ENCODE peak calls at places on chromosomes 3 and 15, in seven cellular contexts. C, Y, J, N, Q, H and S are unnamed samples.

GRCh38 chr3:114586119-114586518 is 292.3 kb downstream of the TIGIT start:
- DNase-seq in C (peak), Y (no peak), J (no peak), N (no peak), Q (no peak), H (no peak), S (no peak)

GRCh38 chr15:73541479-73541878 is 91.7 kb downstream of the NPTN start:
- DNase-seq in C (no peak), Y (no peak), J (no peak), N (no peak), Q (no peak), H (no peak), S (no peak)

GRCh38 chr15:42621386-42621785 is 46.0 kb downstream of the STARD9 start:
- DNase-seq in C (no peak), Y (no peak), J (no peak), N (no peak), Q (no peak), H (no peak), S (no peak)

GRCh38 chr3:11651900-11652299 is 8.2 kb upstream of the VGLL4 start:
- DNase-seq in C (peak), Y (no peak), J (no peak), N (peak), Q (no peak), H (no peak), S (peak)

GRCh38 chr15:61411941-61412510 is 182.9 kb upstream of the RORA start:
- DNase-seq in C (no peak), Y (no peak), J (no peak), N (no peak), Q (no peak), H (no peak), S (no peak)

GRCh38 chr3:30435950-30436349 is 170.5 kb upstream of the TGFBR2 start:
- DNase-seq in C (no peak), Y (no peak), J (no peak), N (no peak), Q (no peak), H (no peak), S (no peak)

GRCh38 chr3:142003291-142003690 is 126.8 kb downstream of the ATP1B3 start:
- DNase-seq in C (no peak), Y (no peak), J (no peak), N (no peak), Q (no peak), H (no peak), S (no peak)

GRCh38 chr3:169348276-169348675 is 315.2 kb downstream of the MECOM start:
- DNase-seq in C (peak), Y (peak), J (no peak), N (no peak), Q (no peak), H (no peak), S (no peak)

GRCh38 chr15:88193415-88193814 is 63.1 kb downstream of the NTRK3 start:
- DNase-seq in C (no peak), Y (no peak), J (no peak), N (no peak), Q (no peak), H (no peak), S (no peak)

GRCh38 chr15:82315519-82316246 is 33.6 kb downstream of the GOLGA6L10 start:
- DNase-seq in C (no peak), Y (no peak), J (no peak), N (peak), Q (peak), H (no peak), S (peak)

GRCh38 chr15:76390571-76390970 is 54.0 kb downstream of the ISL2 start:
- DNase-seq in C (peak), Y (no peak), J (no peak), N (no peak), Q (no peak), H (no peak), S (no peak)

GRCh38 chr3:8987673-8988655 is 24.7 kb upstream of the RAD18 start:
- DNase-seq in C (peak), Y (peak), J (peak), N (peak), Q (peak), H (peak), S (peak)

GRCh38 chr15:78479650-78480049 is 27.7 kb upstream of the HYKK start:
- DNase-seq in C (no peak), Y (no peak), J (no peak), N (no peak), Q (no peak), H (no peak), S (no peak)

GRCh38 chr15:48717458-48717857 is 71.9 kb upstream of the FBN1 start:
- DNase-seq in C (peak), Y (no peak), J (no peak), N (no peak), Q (no peak), H (no peak), S (no peak)

GRCh38 chr3:187997946-187998561 is 155.9 kb upstream of the LPP start:
- DNase-seq in C (no peak), Y (no peak), J (no peak), N (no peak), Q (no peak), H (no peak), S (no peak)

GRCh38 chr3:98806583-98806982 is 43.4 kb downstream of the ST3GAL6 start:
- DNase-seq in C (peak), Y (no peak), J (no peak), N (no peak), Q (no peak), H (no peak), S (no peak)

GRCh38 chr3:188000361-188000861 is 153.5 kb upstream of the LPP start:
- DNase-seq in C (no peak), Y (no peak), J (no peak), N (no peak), Q (no peak), H (peak), S (no peak)

GRCh38 chr3:27130796-27131195 is 238.4 kb downstream of the NEK10 start:
- DNase-seq in C (no peak), Y (no peak), J (no peak), N (no peak), Q (no peak), H (no peak), S (no peak)

GRCh38 chr15:47974724-47975123 is 146.1 kb upstream of the SLC24A5 start:
- DNase-seq in C (no peak), Y (no peak), J (no peak), N (no peak), Q (no peak), H (no peak), S (no peak)

GRCh38 chr15:78178056-78178455 is 28.9 kb downstream of the IDH3A start:
- DNase-seq in C (no peak), Y (no peak), J (no peak), N (no peak), Q (no peak), H (no peak), S (no peak)

GRCh38 chr15:62344806-62345539 is 179.9 kb upstream of the C2CD4B start:
- DNase-seq in C (peak), Y (peak), J (no peak), N (no peak), Q (no peak), H (peak), S (peak)